ENCODE peak calls at places on chromosomes 7 and 10, in eight cellular contexts. I is iPS DF 19.7; S is stimulated activated CD4-positive, alpha-beta T cell treated with anti-CD3 and anti-CD28 coated beads, TNF-alpha, amount 100 ng/mL, for 24 hours; J is choroid plexus epithelial cell; E is non-pigmented ciliary epithelial cell; D is HuH-7.5; H is effector memory CD4-positive, alpha-beta T cell; Q is activated CD4-positive, alpha-beta T cell treated with anti-CD3 and anti-CD28 coated beads, Interleukin-2, amount 50 U/mL, for 1 hour. P is an unnamed sample.

GRCh38 chr7:125357681-125358440 is 428.2 kb upstream of the POT1 start:
- DNase-seq in D (no peak), E (no peak), S (no peak), Q (no peak), H (no peak), I (no peak), J (peak; percentile 67), P (no peak)

GRCh38 chr10:112509558-112510299 is 62.7 kb downstream of the VTI1A start:
- DNase-seq in H (no peak), I (no peak), S (no peak), E (no peak), Q (no peak), D (no peak), J (no peak), P (no peak)

GRCh38 chr10:23445591-23445990 is 6.7 kb downstream of the OTUD1 start:
- DNase-seq in Q (no peak), I (no peak), H (no peak), S (no peak), J (no peak), D (no peak), E (no peak), P (no peak)

GRCh38 chr10:46558411-46559185 is 2.1 kb upstream of the GPRIN2 start:
- DNase-seq in S (no peak), Q (no peak), J (no peak), H (no peak), I (no peak), E (no peak), D (peak; percentile 55), P (peak; percentile 63)

GRCh38 chr10:33532901-33533300 is 198.4 kb upstream of the NRP1 start:
- DNase-seq in D (no peak), S (no peak), J (no peak), I (no peak), H (no peak), Q (no peak), E (no peak), P (no peak)

GRCh38 chr7:149381245-149381644 is 79.6 kb downstream of the ZNF777 start:
- DNase-seq in I (no peak), D (peak; percentile 15), E (no peak), Q (no peak), J (peak; percentile 3), S (no peak), H (no peak), P (no peak)

GRCh38 chr7:26567263-26567662 is 275.6 kb downstream of the SNX10 start:
- DNase-seq in D (no peak), I (no peak), Q (no peak), S (no peak), E (no peak), H (no peak), J (no peak), P (no peak)

GRCh38 chr10:32005050-32005449 is 51.2 kb downstream of the KIF5B start:
- DNase-seq in S (no peak), E (no peak), H (no peak), D (peak; percentile 13), I (no peak), Q (peak; percentile 24), J (peak; percentile 72), P (peak; percentile 70)

GRCh38 chr7:99106869-99107268 is 37.0 kb downstream of the SMURF1 start:
- DNase-seq in E (no peak), J (no peak), Q (no peak), S (no peak), I (no peak), H (no peak), D (no peak), P (no peak)

GRCh38 chr7:107035446-107035845 is 9.1 kb upstream of the PRKAR2B start:
- DNase-seq in D (no peak), I (no peak), J (peak; percentile 88), S (no peak), H (no peak), Q (no peak), E (peak; percentile 86), P (peak; percentile 59)

GRCh38 chr10:72218329-72218728 is 2.3 kb upstream of the ASCC1 start:
- DNase-seq in J (no peak), S (no peak), I (no peak), E (no peak), D (no peak), Q (no peak), H (no peak), P (no peak)

GRCh38 chr10:3402334-3402733 is 229.8 kb upstream of the PITRM1 start:
- DNase-seq in J (no peak), D (no peak), S (no peak), I (no peak), E (no peak), H (no peak), Q (no peak), P (no peak)

GRCh38 chr10:33157108-33157507 is 177.4 kb downstream of the NRP1 start:
- DNase-seq in Q (no peak), S (no peak), I (no peak), E (no peak), D (no peak), J (peak; percentile 74), H (no peak), P (no peak)

GRCh38 chr7:2609001-2609411 is 22.8 kb upstream of the TTYH3 start:
- DNase-seq in Q (no peak), J (peak; percentile 62), E (no peak), S (no peak), I (peak; percentile 67), D (peak; percentile 76), H (no peak), P (peak; percentile 59)

GRCh38 chr7:121525155-121525819 is 129.2 kb upstream of the FAM3C start:
- DNase-seq in I (no peak), Q (no peak), J (peak; percentile 15), H (no peak), E (no peak), D (no peak), S (no peak), P (no peak)

GRCh38 chr7:107149863-107150262 is 18.9 kb upstream of the HBP1 start:
- DNase-seq in D (no peak), E (no peak), H (no peak), Q (no peak), J (no peak), S (no peak), I (no peak), P (no peak)

GRCh38 chr10:79479283-79479909 is 32.9 kb upstream of the EIF5AL1 start:
- DNase-seq in Q (no peak), E (no peak), I (no peak), J (no peak), D (no peak), S (no peak), H (no peak), P (no peak)

GRCh38 chr10:11828682-11829284 is 5.6 kb downstream of the PROSER2 start:
- DNase-seq in Q (no peak), I (no peak), E (no peak), H (no peak), S (no peak), J (no peak), D (no peak), P (no peak)

GRCh38 chr7:140245611-140246105 is 68.9 kb upstream of the KDM7A start:
- DNase-seq in H (no peak), I (no peak), E (no peak), S (no peak), J (no peak), Q (no peak), D (no peak), P (no peak)

GRCh38 chr10:103262229-103262628 is 14.7 kb upstream of the INA start:
- DNase-seq in I (no peak), Q (no peak), S (no peak), H (no peak), D (no peak), J (no peak), E (no peak), P (peak; percentile 41)

GRCh38 chr7:140982508-140982907 is 32.2 kb downstream of the MRPS33 start:
- DNase-seq in Q (no peak), I (no peak), J (no peak), H (no peak), E (no peak), S (no peak), D (no peak), P (no peak)

GRCh38 chr10:130111848-130112180 is 1.2 kb upstream of the C10orf143 start:
- DNase-seq in Q (no peak), J (no peak), H (no peak), S (no peak), I (no peak), E (no peak), D (no peak), P (peak; percentile 7)

GRCh38 chr7:117806011-117806410 is 67.2 kb downstream of the CTTNBP2 start:
- DNase-seq in J (no peak), E (no peak), Q (no peak), D (no peak), I (no peak), S (no peak), H (no peak), P (no peak)

GRCh38 chr10:100124097-100124496 is 42.4 kb upstream of the CPN1 start:
- DNase-seq in H (no peak), D (no peak), I (no peak), Q (no peak), S (no peak), E (no peak), J (no peak), P (no peak)

GRCh38 chr10:93149761-93150160 is 76.1 kb downstream of the CYP26A1 start:
- DNase-seq in J (peak; percentile 69), D (no peak), S (no peak), Q (no peak), H (no peak), I (no peak), E (peak; percentile 35), P (no peak)

GRCh38 chr7:133978502-133979295 is 148.4 kb upstream of the LRGUK start:
- DNase-seq in E (no peak), J (peak; percentile 12), H (no peak), I (peak; percentile 17), Q (no peak), S (no peak), D (no peak), P (no peak)

GRCh38 chr10:26855186-26855585 is 5.6 kb downstream of the ABI1 start:
- DNase-seq in Q (no peak), S (no peak), E (no peak), D (no peak), I (no peak), H (no peak), J (no peak), P (no peak)

GRCh38 chr10:69738071-69738470 is 63.6 kb upstream of the COL13A1 start:
- DNase-seq in I (no peak), D (no peak), H (no peak), S (no peak), Q (no peak), E (no peak), J (no peak), P (no peak)

GRCh38 chr7:40673285-40673684 is 538.5 kb downstream of the SUGCT start:
- DNase-seq in J (peak; percentile 84), E (peak; percentile 50), H (no peak), Q (no peak), S (no peak), D (no peak), I (no peak), P (no peak)

GRCh38 chr7:4720225-4720624 is 38.1 kb downstream of the FOXK1 start:
- DNase-seq in D (no peak), S (no peak), Q (no peak), J (no peak), E (no peak), H (no peak), I (no peak), P (no peak)

GRCh38 chr10:62651341-62651740 is 153.2 kb upstream of the ADO start:
- DNase-seq in J (no peak), E (no peak), H (no peak), Q (no peak), S (no peak), I (no peak), D (no peak), P (no peak)

GRCh38 chr7:5354460-5355279 is 69.0 kb downstream of the TNRC18 start:
- DNase-seq in H (no peak), S (no peak), J (peak; percentile 27), I (no peak), D (no peak), Q (no peak), E (no peak), P (no peak)

GRCh38 chr10:58672855-58673254 is 160.2 kb downstream of the BICC1 start:
- DNase-seq in E (no peak), I (no peak), J (peak; percentile 75), Q (no peak), D (no peak), S (no peak), H (no peak), P (no peak)

GRCh38 chr7:33854951-33855350 is 50.4 kb upstream of the BMPER start:
- DNase-seq in J (peak; percentile 69), H (no peak), D (no peak), I (no peak), Q (no peak), S (no peak), E (peak; percentile 74), P (no peak)

P was measured in A549.